ENCODE peak calls at places on chromosomes 11 and 22, in seven cellular contexts. One of them, this sample, is unnamed.

GRCh38 chr11:59263225-59263894 is 50.6 kb upstream of the MPEG1 start:
- DNase-seq in COR-L47: no peak
- DNase-seq in substantia nigra: no peak
- DNase-seq in body of pancreas: peak
- DNase-seq in memory B cell: peak
- DNase-seq in dermis blood vessel endothelial cell: no peak
- DNase-seq in renal cortical epithelial cell: no peak
- DNase-seq in this sample: no peak

GRCh38 chr11:117634756-117635593 is 162.0 kb downstream of the DSCAML1 start:
- DNase-seq in COR-L47: no peak
- DNase-seq in substantia nigra: no peak
- DNase-seq in body of pancreas: no peak
- DNase-seq in memory B cell: no peak
- DNase-seq in dermis blood vessel endothelial cell: no peak
- DNase-seq in renal cortical epithelial cell: peak
- DNase-seq in this sample: no peak

GRCh38 chr11:12075822-12076821 is 34.3 kb upstream of the MICAL2 start:
- DNase-seq in COR-L47: no peak
- DNase-seq in substantia nigra: no peak
- DNase-seq in body of pancreas: peak
- DNase-seq in memory B cell: no peak
- DNase-seq in dermis blood vessel endothelial cell: no peak
- DNase-seq in renal cortical epithelial cell: peak
- DNase-seq in this sample: no peak

GRCh38 chr11:128551641-128552335 is 35.6 kb downstream of the ETS1 start:
- DNase-seq in COR-L47: no peak
- DNase-seq in substantia nigra: no peak
- DNase-seq in body of pancreas: no peak
- DNase-seq in memory B cell: peak
- DNase-seq in dermis blood vessel endothelial cell: no peak
- DNase-seq in renal cortical epithelial cell: no peak
- DNase-seq in this sample: no peak

GRCh38 chr11:61737636-61738386 is 14.6 kb upstream of the MYRF start:
- DNase-seq in COR-L47: no peak
- DNase-seq in substantia nigra: no peak
- DNase-seq in body of pancreas: no peak
- DNase-seq in memory B cell: no peak
- DNase-seq in dermis blood vessel endothelial cell: no peak
- DNase-seq in renal cortical epithelial cell: no peak
- DNase-seq in this sample: no peak

GRCh38 chr11:118531597-118532084 is 649 bp downstream of the TMEM25 start:
- DNase-seq in COR-L47: peak
- DNase-seq in substantia nigra: no peak
- DNase-seq in body of pancreas: no peak
- DNase-seq in memory B cell: no peak
- DNase-seq in dermis blood vessel endothelial cell: no peak
- DNase-seq in renal cortical epithelial cell: no peak
- DNase-seq in this sample: no peak

GRCh38 chr11:44930588-44931302 is 19.9 kb downstream of the TP53I11 start:
- DNase-seq in COR-L47: no peak
- DNase-seq in substantia nigra: no peak
- DNase-seq in body of pancreas: no peak
- DNase-seq in memory B cell: no peak
- DNase-seq in dermis blood vessel endothelial cell: no peak
- DNase-seq in renal cortical epithelial cell: no peak
- DNase-seq in this sample: no peak

GRCh38 chr22:45493286-45493771 is 9.4 kb upstream of the FBLN1 start:
- DNase-seq in COR-L47: no peak
- DNase-seq in substantia nigra: no peak
- DNase-seq in body of pancreas: peak
- DNase-seq in memory B cell: no peak
- DNase-seq in dermis blood vessel endothelial cell: no peak
- DNase-seq in renal cortical epithelial cell: no peak
- DNase-seq in this sample: no peak

GRCh38 chr11:61152816-61153592 is 8.2 kb downstream of the VPS37C start:
- DNase-seq in COR-L47: no peak
- DNase-seq in substantia nigra: no peak
- DNase-seq in body of pancreas: no peak
- DNase-seq in memory B cell: no peak
- DNase-seq in dermis blood vessel endothelial cell: peak
- DNase-seq in renal cortical epithelial cell: peak
- DNase-seq in this sample: no peak

GRCh38 chr11:123308077-123308476 is 113.0 kb upstream of the CLMP start:
- DNase-seq in COR-L47: peak
- DNase-seq in substantia nigra: no peak
- DNase-seq in body of pancreas: no peak
- DNase-seq in memory B cell: no peak
- DNase-seq in dermis blood vessel endothelial cell: no peak
- DNase-seq in renal cortical epithelial cell: peak
- DNase-seq in this sample: no peak

GRCh38 chr11:31699066-31699465 is 112.1 kb downstream of the PAX6 start:
- DNase-seq in COR-L47: no peak
- DNase-seq in substantia nigra: no peak
- DNase-seq in body of pancreas: no peak
- DNase-seq in memory B cell: no peak
- DNase-seq in dermis blood vessel endothelial cell: no peak
- DNase-seq in renal cortical epithelial cell: no peak
- DNase-seq in this sample: no peak

GRCh38 chr11:109851780-109852390 is 241.3 kb upstream of the ZC3H12C start:
- DNase-seq in COR-L47: no peak
- DNase-seq in substantia nigra: no peak
- DNase-seq in body of pancreas: no peak
- DNase-seq in memory B cell: no peak
- DNase-seq in dermis blood vessel endothelial cell: no peak
- DNase-seq in renal cortical epithelial cell: no peak
- DNase-seq in this sample: no peak

This sample was measured in K562.